ENCODE peak calls at places on chromosomes 12 and 14, in six cellular contexts. Z is adrenal gland, G is tibial nerve, K is right lobe of liver, W is stomach, V is A549. J is an unnamed sample.

GRCh38 chr14:91925727-91926121 is 21.8 kb downstream of the FBLN5 start:
- DNase-seq in K (no peak), Z (no peak), V (no peak), G (no peak), W (no peak), J (no peak)

GRCh38 chr14:102930753-102931579 is 8.5 kb downstream of the AMN start:
- DNase-seq in K (no peak), W (peak; percentile 52), Z (peak; percentile 54), V (no peak), G (no peak), J (no peak)

GRCh38 chr14:79972230-79972629 is 239.1 kb downstream of the DIO2 start:
- DNase-seq in Z (no peak), K (no peak), V (no peak), G (no peak), W (no peak), J (no peak)

GRCh38 chr12:65663097-65663496 is 161.2 kb upstream of the HMGA2 start:
- DNase-seq in G (no peak), Z (no peak), V (no peak), W (no peak), K (no peak), J (no peak)

GRCh38 chr12:98645572-98646067 is 530 bp downstream of the APAF1 start:
- DNase-seq in V (peak; percentile 40), K (no peak), Z (peak; percentile 35), W (peak; percentile 27), G (no peak), J (no peak)

GRCh38 chr14:96197969-96198368 is 6.7 kb upstream of the BDKRB2 start:
- DNase-seq in G (no peak), Z (peak; percentile 37), V (no peak), W (no peak), K (no peak), J (no peak)

GRCh38 chr12:111692575-111693210 is 6.8 kb downstream of the ACAD10 start:
- DNase-seq in Z (no peak), G (no peak), W (no peak), K (no peak), V (peak; percentile 42), J (no peak)

GRCh38 chr14:104140463-104141331 is 2.3 kb downstream of the KIF26A start:
- DNase-seq in V (no peak), W (no peak), K (peak; percentile 37), G (no peak), Z (peak; percentile 3), J (no peak)

GRCh38 chr12:128850400-128850799 is 2.9 kb upstream of the GLT1D1 start:
- DNase-seq in W (no peak), Z (no peak), V (no peak), K (no peak), G (no peak), J (no peak)

GRCh38 chr12:56928262-56928661 is 5.9 kb downstream of the SDR9C7 start:
- DNase-seq in V (no peak), W (no peak), Z (no peak), K (no peak), G (no peak), J (no peak)

GRCh38 chr12:10167588-10167987 is 4.3 kb downstream of the OLR1 start:
- DNase-seq in K (no peak), W (no peak), Z (no peak), V (no peak), G (no peak), J (no peak)
- H3K27ac ChIP-seq in K (no peak overlapping the region), W (peak overlapping the region; percentile 15), Z (no peak overlapping the region), V (no peak overlapping the region), G (no peak overlapping the region), J (no peak overlapping the region)

GRCh38 chr12:123390415-123391093 is 6.6 kb downstream of the KMT5A start:
- DNase-seq in G (no peak), V (no peak), W (no peak), Z (no peak), K (no peak), J (no peak)

GRCh38 chr12:123388218-123388947 is 4.5 kb downstream of the KMT5A start:
- DNase-seq in W (peak; percentile 80), G (peak; percentile 57), V (peak; percentile 68), K (peak; percentile 87), Z (peak; percentile 66), J (no peak)

GRCh38 chr12:123387508-123388217 is 3.7 kb downstream of the KMT5A start:
- DNase-seq in W (no peak), Z (no peak), V (no peak), K (no peak), G (no peak), J (no peak)

GRCh38 chr12:123389560-123390351 is 5.8 kb downstream of the KMT5A start:
- DNase-seq in K (peak; percentile 75), V (no peak), Z (peak; percentile 68), W (peak; percentile 67), G (no peak), J (no peak)

DNA sequence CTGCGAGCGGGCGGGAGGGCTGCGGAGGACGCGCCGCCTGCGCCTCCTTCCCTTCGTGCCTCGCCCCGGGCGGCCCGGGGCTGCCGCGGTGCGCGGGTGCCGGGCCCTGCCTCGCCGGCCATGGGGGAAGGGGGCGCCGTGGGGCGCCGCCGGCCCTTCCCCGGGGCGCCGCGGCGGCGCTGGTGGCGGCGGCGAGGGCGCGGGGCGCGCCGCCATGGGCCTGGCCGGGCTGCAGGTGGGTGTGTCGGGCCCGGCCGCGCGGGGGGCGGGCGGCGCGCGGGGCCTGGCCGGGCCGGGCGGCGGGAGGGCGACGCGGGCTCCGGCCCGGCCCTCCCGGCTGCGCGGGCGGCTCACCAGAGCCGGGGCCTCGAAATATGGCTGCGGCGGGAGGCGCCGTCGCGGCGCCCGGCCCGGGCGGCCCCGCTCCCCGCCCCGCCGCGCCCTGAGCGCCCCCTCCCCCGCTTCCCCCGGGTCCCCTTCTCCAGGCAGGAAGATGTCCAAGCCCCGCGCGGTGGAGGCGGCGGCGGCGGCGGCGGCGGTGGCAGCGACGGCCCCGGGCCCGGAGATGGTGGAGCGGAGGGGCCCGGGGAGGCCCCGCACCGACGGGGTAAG is 5.1 kb downstream of the KMT5A start:
- DNase-seq in W (no peak), G (no peak), K (no peak), V (no peak), Z (no peak), J (no peak)
- TF ChIP-seq CTCF in W (no peak), G (no peak), K (no peak), V (no peak), Z (no peak), J (no peak)

DNA sequence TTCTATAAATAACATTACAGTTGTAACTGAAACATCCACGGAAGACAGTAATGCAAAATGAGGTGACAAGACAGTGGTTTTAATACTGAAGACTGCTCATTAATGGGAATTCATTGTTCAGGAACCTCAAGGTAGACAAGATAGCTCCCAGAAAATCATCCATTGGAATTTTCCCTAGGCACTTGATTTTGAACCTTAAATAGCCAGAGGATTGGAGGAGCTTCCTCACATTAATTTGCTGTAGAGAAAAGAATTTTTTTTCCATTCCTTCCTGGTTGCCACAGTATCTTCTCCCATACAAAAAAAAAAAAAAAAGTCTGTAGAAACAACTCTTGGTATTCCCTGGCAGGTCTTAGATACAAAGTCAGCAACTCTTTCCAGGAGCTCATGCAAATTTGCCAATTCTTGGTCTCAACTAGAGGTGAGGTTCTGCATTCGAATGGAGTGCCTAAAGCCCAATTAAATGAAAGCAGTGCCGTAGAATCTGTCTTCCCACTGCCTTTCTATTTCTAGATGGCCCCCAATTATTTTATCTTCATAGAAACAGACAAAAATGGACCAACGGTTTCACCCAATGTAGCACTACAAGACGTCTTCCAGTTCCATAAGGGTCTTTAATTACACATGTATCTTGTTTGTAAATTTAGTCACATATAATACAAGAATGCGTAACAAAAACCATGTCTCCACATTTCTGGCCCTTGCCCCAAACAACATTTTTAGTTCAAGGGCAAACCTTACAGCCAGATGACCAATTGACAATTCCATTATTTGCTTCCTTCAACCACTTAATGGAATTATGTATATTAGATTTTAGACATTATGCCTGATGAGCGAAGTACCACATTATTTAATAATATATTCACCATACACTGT is 13.5 kb downstream of the SLC38A2 start:
- DNase-seq in K (no peak), Z (no peak), V (no peak), W (no peak), G (no peak), J (no peak)
- TF ChIP-seq POLR2A in K (peak; percentile 60), Z (peak; percentile 1), V (no peak), W (no peak), G (no peak), J (no peak)

DNA sequence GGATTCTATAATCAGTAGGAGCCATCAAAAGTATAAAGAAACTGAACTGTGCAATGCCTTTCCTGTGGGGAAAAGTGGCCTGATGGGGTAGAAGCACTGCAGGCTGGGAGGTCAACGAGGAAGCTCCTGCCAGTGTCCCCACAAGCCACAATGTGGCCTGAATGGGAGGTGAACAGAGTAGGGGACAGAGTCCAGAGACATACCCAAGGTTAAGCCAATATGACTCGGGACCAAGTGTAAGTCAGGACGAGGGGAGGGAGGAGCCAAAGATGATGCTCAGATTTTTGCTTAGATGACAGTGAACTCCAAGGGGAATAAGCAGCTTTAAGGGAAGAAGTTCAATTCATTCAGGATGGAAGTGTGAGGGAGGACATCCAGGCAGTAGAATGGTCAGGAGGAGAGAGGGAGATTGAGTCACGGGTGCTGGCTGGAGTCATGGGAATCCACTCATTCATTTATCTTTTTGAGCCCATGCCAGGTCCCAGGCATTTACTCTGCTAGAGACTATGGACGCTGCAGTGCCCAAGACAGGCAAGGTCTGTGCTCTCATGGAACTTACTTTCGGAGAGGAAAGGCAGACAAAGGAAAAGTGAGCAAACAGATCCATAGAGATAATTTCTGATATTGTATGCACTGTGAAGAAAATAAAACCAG is 29.1 kb downstream of the DPF3 start:
- DNase-seq in K (no peak), W (no peak), Z (peak; percentile 37), G (no peak), V (no peak), J (no peak)
- H3K27ac ChIP-seq in K (no peak overlapping the region), W (no peak overlapping the region), Z (no peak overlapping the region), G (no peak overlapping the region), V (no peak overlapping the region), J (no peak overlapping the region)

DNA sequence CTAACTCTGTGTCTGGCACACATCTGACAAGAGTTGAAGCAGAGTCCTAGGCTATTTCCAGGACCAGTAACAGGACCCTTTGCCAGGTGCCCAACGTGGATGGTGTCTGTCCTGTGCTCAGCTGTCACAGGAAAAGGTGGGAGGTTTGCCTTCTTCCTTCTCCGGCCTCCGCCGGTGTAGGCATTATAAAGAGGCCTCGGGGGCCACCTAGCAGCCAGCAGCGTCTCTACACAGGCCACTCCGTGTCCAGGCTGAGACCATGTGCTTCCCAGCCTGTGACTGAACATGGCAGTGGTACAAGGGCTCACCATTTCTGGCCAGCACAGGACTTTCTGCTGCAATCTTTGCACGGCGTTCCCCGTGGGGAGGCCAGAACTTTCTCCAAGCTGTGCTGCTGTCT is 60.7 kb upstream of the GPATCH2L start:
- DNase-seq in K (no peak), V (no peak), G (peak; percentile 21), W (no peak), Z (no peak), J (no peak)
- TF ChIP-seq CTCF in K (peak; percentile 5), V (no peak), G (no peak), W (no peak), Z (no peak), J (no peak)

GRCh38 chr14:33948143-33948962 is 2.5 kb downstream of the EGLN3 start:
- DNase-seq in V (no peak), W (no peak), Z (no peak), G (no peak), K (no peak), J (no peak)

GRCh38 chr14:33949051-33950037 is 1.5 kb downstream of the EGLN3 start:
- DNase-seq in G (no peak), Z (no peak), K (no peak), W (no peak), V (no peak), J (no peak)

GRCh38 chr14:33951183-33951840 is 438 bp upstream of the EGLN3 start:
- DNase-seq in W (no peak), Z (no peak), G (no peak), K (no peak), V (no peak), J (no peak)

GRCh38 chr14:33952541-33952940 is 1.7 kb upstream of the EGLN3 start:
- DNase-seq in G (no peak), W (no peak), Z (no peak), K (no peak), V (no peak), J (no peak)

GRCh38 chr14:33950320-33951182 is at the start of gene EGLN3:
- DNase-seq in W (peak; percentile 94), G (peak; percentile 58), Z (peak; percentile 76), V (peak; percentile 83), K (peak; percentile 90), J (no peak)
- TF ChIP-seq POLR2A in W (no peak), G (peak; percentile 73), Z (peak; percentile 53), V (peak; percentile 100), K (peak; percentile 87), J (peak; percentile 94)

J was measured in esophagus squamous epithelium.